ENCODE peak calls at places on chromosomes 5 and 9, in ten cellular contexts. I is naive B cell, O is HL-60, D is NCI-H1105, H is cardiac muscle cell, N is mucosa of gallbladder, V is fibroblast of mammary gland, K is NCI-H2107, C is hepatocyte, E is neuronal stem cell. G is an unnamed sample.

GRCh38 chr9:21854594-21854993 is 52.2 kb downstream of the MTAP start:
- DNase-seq in N (peak; percentile 78), K (no peak), O (peak; percentile 15), C (peak; percentile 84), H (no peak), I (no peak), E (no peak), D (no peak), V (peak; percentile 71), G (no peak)

GRCh38 chr9:76680716-76681431 is 83.4 kb upstream of the PCA3 start:
- DNase-seq in N (no peak), E (no peak), C (no peak), V (no peak), D (no peak), H (no peak), K (no peak), I (no peak), O (no peak), G (no peak)

GRCh38 chr5:41822036-41822435 is 48.2 kb downstream of the OXCT1 start:
- DNase-seq in I (no peak), E (no peak), D (no peak), H (no peak), V (no peak), K (no peak), N (no peak), C (no peak), O (no peak), G (no peak)

GRCh38 chr5:74199436-74200210 is 440.9 kb downstream of the ENC1 start:
- DNase-seq in V (peak; percentile 36), I (no peak), C (peak; percentile 29), O (no peak), D (no peak), H (no peak), E (no peak), K (no peak), N (no peak), G (no peak)

GRCh38 chr9:70263421-70263820 is 4.6 kb downstream of the SMC5 start:
- DNase-seq in I (no peak), K (no peak), H (no peak), E (no peak), N (no peak), C (no peak), V (peak; percentile 36), O (no peak), D (no peak), G (no peak)

GRCh38 chr9:98789765-98790600 is 6.4 kb downstream of the ANKS6 start:
- DNase-seq in K (no peak), N (no peak), C (no peak), I (no peak), E (no peak), V (no peak), O (no peak), D (no peak), H (no peak), G (no peak)

GRCh38 chr5:59845733-59846132 is 47.8 kb downstream of the PDE4D start:
- DNase-seq in H (no peak), N (no peak), K (no peak), I (no peak), D (no peak), V (peak; percentile 50), C (peak; percentile 22), O (no peak), E (no peak), G (peak; percentile 18)

GRCh38 chr5:113311301-113311700 is 123.5 kb downstream of the TSSK1B start:
- DNase-seq in N (no peak), D (no peak), H (no peak), V (peak; percentile 8), C (peak; percentile 11), E (no peak), I (no peak), K (no peak), O (no peak), G (no peak)

GRCh38 chr9:14136047-14136446 is 177.9 kb downstream of the NFIB start:
- DNase-seq in E (no peak), K (no peak), O (no peak), H (no peak), I (no peak), N (no peak), V (no peak), C (no peak), D (peak; percentile 66), G (no peak)

G was measured in fibroblast of the conjunctiva.